ENCODE peak calls at places on chromosome X, in five cellular contexts. B is dorsolateral prefrontal cortex, H is H9, Z is lower lobe of right lung, M is neuronal stem cell. L is an unnamed sample.

GRCh38 chrX:140439455-140439854 is 65.4 kb downstream of the SOX3 start:
- DNase-seq in B (no peak), H (peak; percentile 84), Z (peak; percentile 49), M (peak; percentile 76), L (no peak)

GRCh38 chrX:47815901-47816845 is 20.5 kb upstream of the ZNF81 start:
- DNase-seq in B (no peak), H (peak; percentile 70), Z (no peak), M (no peak), L (no peak)

GRCh38 chrX:47515941-47516649 is 33.1 kb upstream of the ZNF41 start:
- DNase-seq in B (no peak), H (no peak), Z (no peak), M (no peak), L (no peak)

GRCh38 chrX:40145670-40146470 is 48.1 kb upstream of the BCOR start:
- DNase-seq in B (no peak), H (no peak), Z (no peak), M (no peak), L (no peak)

GRCh38 chrX:31590581-31591113 is 518.8 kb upstream of the FTHL17 start:
- DNase-seq in B (no peak), H (no peak), Z (no peak), M (no peak), L (no peak)

GRCh38 chrX:37912286-37912685 is 64.9 kb upstream of the DYNLT3 start:
- DNase-seq in B (no peak), H (no peak), Z (no peak), M (no peak), L (no peak)

GRCh38 chrX:39645059-39645895 is 452.5 kb downstream of the BCOR start:
- DNase-seq in B (no peak), H (no peak), Z (peak; percentile 44), M (no peak), L (no peak)

GRCh38 chrX:70979136-70979762 is 48.4 kb upstream of the SLC7A3 start:
- DNase-seq in B (no peak), H (peak; percentile 50), Z (no peak), M (no peak), L (no peak)

GRCh38 chrX:119970574-119970973 is 27.0 kb upstream of the NKAP start:
- DNase-seq in B (no peak), H (no peak), Z (no peak), M (no peak), L (no peak)

GRCh38 chrX:40418413-40419195 is 162.2 kb upstream of the ATP6AP2 start:
- DNase-seq in B (no peak), H (no peak), Z (no peak), M (no peak), L (peak; percentile 13)

GRCh38 chrX:126552313-126553022 is at the start of gene DCAF12L1:
- DNase-seq in B (no peak), H (peak; percentile 75), Z (no peak), M (peak; percentile 0), L (no peak)

GRCh38 chrX:154408659-154409221 is 314 bp downstream of the DNASE1L1 start:
- DNase-seq in B (no peak), H (no peak), Z (no peak), M (no peak), L (no peak)

GRCh38 chrX:151958101-151958500 is 16.4 kb downstream of the GABRE start:
- DNase-seq in B (no peak), H (no peak), Z (no peak), M (no peak), L (no peak)

GRCh38 chrX:17860179-17860780 is 818 bp downstream of the RAI2 start:
- DNase-seq in B (no peak), H (no peak), Z (no peak), M (no peak), L (no peak)

GRCh38 chrX:25277574-25277973 is 261.8 kb upstream of the ARX start:
- DNase-seq in B (no peak), H (no peak), Z (no peak), M (peak; percentile 0), L (no peak)

GRCh38 chrX:155864655-155865054 is 16.5 kb upstream of the VAMP7 start:
- DNase-seq in B (no peak), H (no peak), Z (no peak), M (no peak), L (no peak)

GRCh38 chrX:123432362-123433150 is 248.5 kb downstream of the GRIA3 start:
- DNase-seq in B (no peak), H (no peak), Z (no peak), M (no peak), L (no peak)

GRCh38 chrX:136121788-136122187 is 25.5 kb upstream of the FHL1 start:
- DNase-seq in B (no peak), H (no peak), Z (no peak), M (no peak), L (no peak)

GRCh38 chrX:101744085-101744484 is 84.4 kb upstream of the ARMCX2 start:
- DNase-seq in B (no peak), H (no peak), Z (no peak), M (no peak), L (no peak)

GRCh38 chrX:9443327-9443726 is 21.5 kb upstream of the TBL1X start:
- DNase-seq in B (no peak), H (no peak), Z (no peak), M (no peak), L (no peak)

GRCh38 chrX:9436812-9437211 is 28.0 kb upstream of the TBL1X start:
- DNase-seq in B (no peak), H (no peak), Z (no peak), M (no peak), L (no peak)

GRCh38 chrX:9438950-9439494 is 25.8 kb upstream of the TBL1X start:
- DNase-seq in B (no peak), H (no peak), Z (no peak), M (no peak), L (no peak)

DNA sequence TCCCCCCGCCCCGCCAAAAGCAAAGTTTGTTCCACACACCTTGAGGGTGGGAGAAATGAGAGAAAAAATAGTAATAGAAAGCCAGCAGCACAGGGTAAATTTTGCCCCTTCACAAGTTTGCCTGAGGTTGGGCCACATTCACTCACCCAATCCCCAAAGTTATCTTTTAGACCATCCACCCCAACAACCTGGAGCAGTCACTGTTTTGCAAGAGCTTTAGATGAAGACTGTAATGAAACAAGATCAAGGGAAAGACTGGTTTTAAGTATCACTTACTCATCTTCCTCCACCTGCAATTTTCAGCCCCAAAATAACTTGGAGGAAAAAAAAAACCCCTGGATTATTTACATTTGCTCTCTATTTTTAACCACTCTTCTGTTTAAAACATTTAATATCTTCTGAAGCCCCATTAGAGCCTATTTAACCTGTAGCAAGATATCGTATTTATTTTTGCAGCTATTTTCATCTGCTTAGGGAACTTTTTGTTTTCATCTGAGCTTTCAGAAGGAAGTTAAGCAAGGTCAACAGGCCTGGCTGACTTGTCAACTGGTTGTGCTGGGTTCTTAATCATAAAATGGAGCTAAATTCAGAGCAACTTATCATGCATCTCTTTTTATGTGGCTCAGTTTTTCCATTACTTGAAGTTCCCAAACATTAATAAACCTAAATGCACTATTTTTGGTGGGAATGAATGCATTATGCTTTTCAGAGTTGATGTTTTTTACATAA is 24.6 kb upstream of the TBL1X start:
- DNase-seq in B (no peak), H (no peak), Z (no peak), M (no peak), L (no peak)
- H3K27ac ChIP-seq in B (no peak overlapping the region), H (no peak overlapping the region), Z (no peak overlapping the region), M (no peak overlapping the region), L (no peak overlapping the region)

GRCh38 chrX:118519411-118520205 is 24.0 kb downstream of the DOCK11 start:
- DNase-seq in B (no peak), H (no peak), Z (no peak), M (no peak), L (no peak)
- H3K27ac ChIP-seq in B (no peak overlapping the region), H (no peak overlapping the region), Z (no peak overlapping the region), M (no peak overlapping the region), L (peak overlapping the region; percentile 24)

GRCh38 chrX:69018416-69019072 is 146.7 kb downstream of the PJA1 start:
- DNase-seq in B (no peak), H (no peak), Z (no peak), M (no peak), L (no peak)

GRCh38 chrX:69021561-69021960 is 143.7 kb downstream of the PJA1 start:
- DNase-seq in B (no peak), H (no peak), Z (no peak), M (no peak), L (no peak)

GRCh38 chrX:69020316-69020715 is 144.9 kb downstream of the PJA1 start:
- DNase-seq in B (no peak), H (no peak), Z (no peak), M (no peak), L (no peak)

GRCh38 chrX:69021095-69021494 is 144.2 kb downstream of the PJA1 start:
- DNase-seq in B (no peak), H (no peak), Z (no peak), M (no peak), L (no peak)

GRCh38 chrX:69019073-69019890 is 146.0 kb downstream of the PJA1 start:
- DNase-seq in B (no peak), H (no peak), Z (no peak), M (no peak), L (no peak)
- H3K27ac ChIP-seq in B (no peak overlapping the region), H (no peak overlapping the region), Z (no peak overlapping the region), M (no peak overlapping the region), L (no peak overlapping the region)

GRCh38 chrX:131728295-131729145 is 184.6 kb downstream of the OR13H1 start:
- DNase-seq in B (peak; percentile 71), H (no peak), Z (no peak), M (no peak), L (no peak)

GRCh38 chrX:131725001-131725654 is 181.3 kb downstream of the OR13H1 start:
- DNase-seq in B (no peak), H (no peak), Z (no peak), M (no peak), L (no peak)

GRCh38 chrX:131724292-131724691 is 180.4 kb downstream of the OR13H1 start:
- DNase-seq in B (no peak), H (no peak), Z (no peak), M (no peak), L (no peak)

GRCh38 chrX:131727778-131728177 is 183.9 kb downstream of the OR13H1 start:
- DNase-seq in B (no peak), H (no peak), Z (no peak), M (no peak), L (no peak)

DNA sequence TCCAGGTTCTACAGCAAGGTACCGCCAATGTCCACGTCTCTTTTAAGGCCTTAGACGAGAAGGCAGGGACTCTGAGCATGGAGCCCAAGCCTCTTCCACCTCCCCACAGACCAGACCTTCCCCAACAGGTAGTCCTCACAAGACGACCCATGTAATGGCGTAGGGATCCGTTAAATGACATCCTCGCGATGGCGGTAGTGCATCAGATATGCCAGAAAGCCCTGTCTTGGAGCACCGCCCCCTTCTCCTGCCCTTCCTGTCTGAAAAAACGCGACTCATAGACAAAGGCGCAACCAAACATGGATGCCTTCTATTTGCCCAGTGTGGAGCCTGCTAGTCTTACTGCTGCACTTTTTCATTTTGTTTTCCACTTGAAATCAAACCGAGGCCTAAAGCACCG is 185.4 kb downstream of the OR13H1 start:
- DNase-seq in B (peak; percentile 90), H (no peak), Z (no peak), M (no peak), L (no peak)
- H3K27ac ChIP-seq in B (peak overlapping the region; percentile 91), H (no peak overlapping the region), Z (no peak overlapping the region), M (no peak overlapping the region), L (no peak overlapping the region)

L was measured in CD8-positive, alpha-beta memory T cell.